ENCODE peak calls at places on chromosome 18, in eight cellular contexts. One of them, this sample, is unnamed.

GRCh38 chr18:59823611-59824195 is 76.1 kb upstream of the PMAIP1 start:
- DNase-seq in GM23338: peak; percentile 94
- DNase-seq in lung: peak; percentile 65
- DNase-seq in pancreas: no peak
- DNase-seq in upper lobe of right lung: no peak
- DNase-seq in gastrocnemius medialis: peak; percentile 38
- DNase-seq in H1: peak; percentile 89
- DNase-seq in upper lobe of left lung: peak; percentile 59
- DNase-seq in this sample: no peak

GRCh38 chr18:59123588-59124369 is 15.9 kb upstream of the SEC11C start:
- DNase-seq in pancreas: no peak
- DNase-seq in gastrocnemius medialis: no peak
- DNase-seq in H1: no peak
- DNase-seq in upper lobe of left lung: no peak
- DNase-seq in GM23338: no peak
- DNase-seq in lung: no peak
- DNase-seq in upper lobe of right lung: no peak
- DNase-seq in this sample: no peak

GRCh38 chr18:77096936-77097886 is 35.4 kb downstream of the MBP start:
- DNase-seq in upper lobe of left lung: peak; percentile 20
- DNase-seq in lung: no peak
- DNase-seq in pancreas: no peak
- DNase-seq in upper lobe of right lung: no peak
- DNase-seq in H1: peak; percentile 68
- DNase-seq in GM23338: peak; percentile 87
- DNase-seq in gastrocnemius medialis: no peak
- DNase-seq in this sample: no peak

GRCh38 chr18:33839452-33840225 is 261.6 kb downstream of the ASXL3 start:
- DNase-seq in upper lobe of left lung: no peak
- DNase-seq in lung: no peak
- DNase-seq in GM23338: peak; percentile 87
- DNase-seq in upper lobe of right lung: no peak
- DNase-seq in H1: no peak
- DNase-seq in pancreas: no peak
- DNase-seq in gastrocnemius medialis: no peak
- DNase-seq in this sample: no peak

GRCh38 chr18:2736823-2737222 is 81.3 kb downstream of the SMCHD1 start:
- DNase-seq in GM23338: no peak
- DNase-seq in lung: no peak
- DNase-seq in upper lobe of left lung: no peak
- DNase-seq in pancreas: no peak
- DNase-seq in upper lobe of right lung: no peak
- DNase-seq in gastrocnemius medialis: no peak
- DNase-seq in H1: no peak
- DNase-seq in this sample: no peak

GRCh38 chr18:77529492-77529891 is 279.8 kb downstream of the GALR1 start:
- DNase-seq in H1: no peak
- DNase-seq in pancreas: no peak
- DNase-seq in lung: no peak
- DNase-seq in gastrocnemius medialis: no peak
- DNase-seq in upper lobe of right lung: no peak
- DNase-seq in upper lobe of left lung: no peak
- DNase-seq in GM23338: no peak
- DNase-seq in this sample: no peak

GRCh38 chr18:3716116-3716660 is 266.2 kb downstream of the TGIF1 start:
- DNase-seq in upper lobe of right lung: no peak
- DNase-seq in gastrocnemius medialis: no peak
- DNase-seq in upper lobe of left lung: no peak
- DNase-seq in GM23338: no peak
- DNase-seq in pancreas: no peak
- DNase-seq in H1: no peak
- DNase-seq in lung: no peak
- DNase-seq in this sample: no peak

GRCh38 chr18:449374-449773 is 51.1 kb downstream of the COLEC12 start:
- DNase-seq in lung: peak; percentile 52
- DNase-seq in pancreas: peak; percentile 90
- DNase-seq in gastrocnemius medialis: no peak
- DNase-seq in upper lobe of right lung: peak; percentile 77
- DNase-seq in H1: no peak
- DNase-seq in upper lobe of left lung: peak; percentile 84
- DNase-seq in GM23338: peak; percentile 47
- DNase-seq in this sample: peak; percentile 39

GRCh38 chr18:67618061-67618460 is 101.5 kb upstream of the DSEL start:
- DNase-seq in gastrocnemius medialis: no peak
- DNase-seq in upper lobe of left lung: no peak
- DNase-seq in pancreas: no peak
- DNase-seq in upper lobe of right lung: no peak
- DNase-seq in GM23338: no peak
- DNase-seq in lung: no peak
- DNase-seq in H1: no peak
- DNase-seq in this sample: no peak

GRCh38 chr18:59748628-59749360 is 51.6 kb upstream of the CCBE1 start:
- DNase-seq in upper lobe of left lung: no peak
- DNase-seq in H1: no peak
- DNase-seq in gastrocnemius medialis: no peak
- DNase-seq in lung: no peak
- DNase-seq in upper lobe of right lung: no peak
- DNase-seq in pancreas: no peak
- DNase-seq in GM23338: no peak
- DNase-seq in this sample: no peak

GRCh38 chr18:68694316-68694715 is 20.6 kb downstream of the TMX3 start:
- DNase-seq in upper lobe of left lung: no peak
- DNase-seq in upper lobe of right lung: no peak
- DNase-seq in H1: no peak
- DNase-seq in gastrocnemius medialis: peak; percentile 15
- DNase-seq in pancreas: peak; percentile 45
- DNase-seq in lung: no peak
- DNase-seq in GM23338: no peak
- DNase-seq in this sample: no peak

GRCh38 chr18:32770651-32771168 is 2.1 kb downstream of the KLHL14 start:
- DNase-seq in GM23338: peak; percentile 51
- DNase-seq in lung: no peak
- DNase-seq in gastrocnemius medialis: no peak
- DNase-seq in upper lobe of left lung: no peak
- DNase-seq in pancreas: peak; percentile 60
- DNase-seq in H1: peak; percentile 68
- DNase-seq in upper lobe of right lung: no peak
- DNase-seq in this sample: no peak

GRCh38 chr18:63074987-63075404 is 244.6 kb downstream of the BCL2 start:
- DNase-seq in gastrocnemius medialis: peak; percentile 74
- DNase-seq in lung: peak; percentile 85
- DNase-seq in upper lobe of left lung: peak; percentile 83
- DNase-seq in pancreas: peak; percentile 78
- DNase-seq in upper lobe of right lung: peak; percentile 92
- DNase-seq in H1: peak; percentile 87
- DNase-seq in GM23338: peak; percentile 87
- DNase-seq in this sample: peak; percentile 65

GRCh38 chr18:57910817-57911216 is 107.7 kb upstream of the ATP8B1 start:
- DNase-seq in upper lobe of left lung: no peak
- DNase-seq in lung: no peak
- DNase-seq in gastrocnemius medialis: no peak
- DNase-seq in GM23338: peak; percentile 79
- DNase-seq in upper lobe of right lung: no peak
- DNase-seq in pancreas: no peak
- DNase-seq in H1: peak; percentile 89
- DNase-seq in this sample: no peak

GRCh38 chr18:39521164-39521563 is 1955.6 kb upstream of the CELF4 start:
- DNase-seq in upper lobe of left lung: no peak
- DNase-seq in gastrocnemius medialis: no peak
- DNase-seq in H1: no peak
- DNase-seq in GM23338: no peak
- DNase-seq in pancreas: no peak
- DNase-seq in upper lobe of right lung: no peak
- DNase-seq in lung: no peak
- DNase-seq in this sample: no peak

GRCh38 chr18:40841063-40841462 is 1114.0 kb upstream of the PIK3C3 start:
- DNase-seq in upper lobe of right lung: no peak
- DNase-seq in pancreas: no peak
- DNase-seq in gastrocnemius medialis: no peak
- DNase-seq in upper lobe of left lung: no peak
- DNase-seq in lung: no peak
- DNase-seq in GM23338: no peak
- DNase-seq in H1: no peak
- DNase-seq in this sample: no peak

GRCh38 chr18:42977982-42978595 is 137.4 kb downstream of the RIT2 start:
- DNase-seq in GM23338: no peak
- DNase-seq in upper lobe of right lung: no peak
- DNase-seq in gastrocnemius medialis: no peak
- DNase-seq in pancreas: no peak
- DNase-seq in H1: no peak
- DNase-seq in lung: no peak
- DNase-seq in upper lobe of left lung: no peak
- DNase-seq in this sample: no peak

GRCh38 chr18:42583197-42583776 is 532.2 kb downstream of the RIT2 start:
- DNase-seq in GM23338: no peak
- DNase-seq in H1: no peak
- DNase-seq in upper lobe of left lung: no peak
- DNase-seq in pancreas: no peak
- DNase-seq in upper lobe of right lung: no peak
- DNase-seq in gastrocnemius medialis: no peak
- DNase-seq in lung: no peak
- DNase-seq in this sample: no peak

GRCh38 chr18:74501386-74501785 is 5.2 kb downstream of the CNDP2 start:
- DNase-seq in upper lobe of left lung: peak; percentile 26
- DNase-seq in upper lobe of right lung: no peak
- DNase-seq in pancreas: no peak
- DNase-seq in GM23338: no peak
- DNase-seq in lung: no peak
- DNase-seq in H1: no peak
- DNase-seq in gastrocnemius medialis: no peak
- DNase-seq in this sample: no peak

GRCh38 chr18:74497778-74498177 is 1.6 kb downstream of the CNDP2 start:
- DNase-seq in GM23338: no peak
- DNase-seq in lung: no peak
- DNase-seq in pancreas: no peak
- DNase-seq in gastrocnemius medialis: no peak
- DNase-seq in upper lobe of left lung: no peak
- DNase-seq in H1: no peak
- DNase-seq in upper lobe of right lung: no peak
- DNase-seq in this sample: no peak

GRCh38 chr18:74497308-74497640 is 1.1 kb downstream of the CNDP2 start:
- DNase-seq in gastrocnemius medialis: no peak
- DNase-seq in upper lobe of right lung: no peak
- DNase-seq in upper lobe of left lung: no peak
- DNase-seq in H1: no peak
- DNase-seq in lung: no peak
- DNase-seq in GM23338: no peak
- DNase-seq in pancreas: no peak
- DNase-seq in this sample: no peak

GRCh38 chr18:74498712-74499629 is 2.8 kb downstream of the CNDP2 start:
- DNase-seq in gastrocnemius medialis: peak; percentile 48
- DNase-seq in upper lobe of right lung: peak; percentile 90
- DNase-seq in pancreas: no peak
- DNase-seq in GM23338: no peak
- DNase-seq in upper lobe of left lung: peak; percentile 89
- DNase-seq in lung: peak; percentile 82
- DNase-seq in H1: no peak
- DNase-seq in this sample: peak; percentile 27

GRCh38 chr18:74499633-74500032 is 3.5 kb downstream of the CNDP2 start:
- DNase-seq in H1: no peak
- DNase-seq in gastrocnemius medialis: peak; percentile 75
- DNase-seq in upper lobe of right lung: peak; percentile 76
- DNase-seq in upper lobe of left lung: peak; percentile 82
- DNase-seq in lung: peak; percentile 82
- DNase-seq in pancreas: no peak
- DNase-seq in GM23338: no peak
- DNase-seq in this sample: peak; percentile 38
- H3K4me1 ChIP-seq in H1: peaks cover 2% of the 10 kb centered on the region
- H3K4me1 ChIP-seq in gastrocnemius medialis: peaks cover 13% of the 10 kb centered on the region
- H3K4me1 ChIP-seq in upper lobe of right lung: peaks cover 30% of the 10 kb centered on the region
- H3K4me1 ChIP-seq in upper lobe of left lung: peaks cover 21% of the 10 kb centered on the region
- H3K4me1 ChIP-seq in lung: peaks cover 2% of the 10 kb centered on the region
- H3K4me1 ChIP-seq in pancreas: peaks cover 30% of the 10 kb centered on the region
- H3K4me1 ChIP-seq in GM23338: peaks cover 12% of the 10 kb centered on the region
- H3K4me1 ChIP-seq in this sample: no peaks in the 10 kb centered on the region

DNA sequence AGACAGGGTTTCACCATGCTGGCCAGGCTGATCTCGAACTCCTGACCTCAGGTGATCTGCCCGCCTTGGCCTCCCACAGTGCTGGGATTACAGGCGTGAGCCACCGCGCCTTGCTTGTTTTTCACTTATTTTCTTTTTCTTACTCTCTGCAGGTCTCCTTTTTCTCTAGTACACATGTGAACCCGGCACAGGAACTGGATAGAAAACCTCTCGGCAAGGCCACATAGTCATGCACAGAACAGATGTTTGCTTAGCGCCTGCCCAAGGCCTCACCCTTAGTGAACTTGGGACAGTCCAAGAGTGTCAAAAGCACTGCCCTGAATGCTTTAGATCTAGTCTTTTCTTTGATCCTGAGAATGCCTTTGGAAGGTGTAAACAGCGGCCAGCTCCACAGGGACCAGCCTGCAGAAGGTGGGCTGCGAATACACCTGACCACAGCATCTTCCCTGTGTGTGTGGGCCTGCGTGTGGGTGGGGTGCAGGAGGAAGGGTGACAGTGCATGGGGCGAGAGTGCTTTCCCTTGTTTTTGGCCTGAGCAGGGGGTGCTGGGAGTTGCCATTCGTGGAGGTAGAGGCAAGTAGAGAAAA is 27.0 kb downstream of the IMPA2 start:
- DNase-seq in GM23338: no peak
- DNase-seq in H1: no peak
- DNase-seq in lung: no peak
- DNase-seq in upper lobe of left lung: no peak
- DNase-seq in upper lobe of right lung: no peak
- DNase-seq in pancreas: peak; percentile 41
- DNase-seq in gastrocnemius medialis: peak; percentile 3
- DNase-seq in this sample: no peak
- H3K4me1 ChIP-seq in GM23338: peaks cover 5% of the 10 kb centered on the region
- H3K4me1 ChIP-seq in H1: no peaks in the 10 kb centered on the region
- H3K4me1 ChIP-seq in lung: no peaks in the 10 kb centered on the region
- H3K4me1 ChIP-seq in upper lobe of left lung: no peaks in the 10 kb centered on the region
- H3K4me1 ChIP-seq in upper lobe of right lung: peaks cover 18% of the 10 kb centered on the region
- H3K4me1 ChIP-seq in pancreas: peaks cover 79% of the 10 kb centered on the region
- H3K4me1 ChIP-seq in gastrocnemius medialis: peaks cover 2% of the 10 kb centered on the region
- H3K4me1 ChIP-seq in this sample: no peaks in the 10 kb centered on the region

DNA sequence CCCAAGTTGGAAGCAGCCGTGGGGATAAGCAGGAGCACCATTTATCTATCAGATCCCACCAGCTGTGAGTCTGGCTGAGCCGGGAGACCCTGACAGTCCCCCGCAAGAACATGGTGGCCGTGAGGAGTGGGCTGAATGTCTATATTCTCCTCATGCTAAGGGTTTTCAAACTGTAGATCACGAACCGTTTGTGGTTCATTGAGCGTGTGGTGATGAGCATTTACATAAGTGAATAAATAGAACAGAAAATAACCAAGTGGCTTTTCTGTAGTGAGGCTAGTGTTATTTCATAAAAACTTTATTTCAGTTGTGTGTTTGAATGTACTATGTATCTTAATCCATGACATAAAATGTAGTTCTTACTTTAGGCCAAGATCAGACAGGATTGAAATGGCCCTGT is 190.2 kb upstream of the APCDD1 start:
- DNase-seq in H1: no peak
- DNase-seq in gastrocnemius medialis: no peak
- DNase-seq in lung: no peak
- DNase-seq in upper lobe of right lung: no peak
- DNase-seq in upper lobe of left lung: no peak
- DNase-seq in GM23338: no peak
- DNase-seq in pancreas: no peak
- DNase-seq in this sample: no peak
- H3K4me1 ChIP-seq in H1: no peaks in the 10 kb centered on the region
- H3K4me1 ChIP-seq in gastrocnemius medialis: no peaks in the 10 kb centered on the region
- H3K4me1 ChIP-seq in lung: no peaks in the 10 kb centered on the region
- H3K4me1 ChIP-seq in upper lobe of right lung: no peaks in the 10 kb centered on the region
- H3K4me1 ChIP-seq in upper lobe of left lung: peaks cover 14% of the 10 kb centered on the region
- H3K4me1 ChIP-seq in GM23338: no peaks in the 10 kb centered on the region
- H3K4me1 ChIP-seq in pancreas: peaks cover 16% of the 10 kb centered on the region
- H3K4me1 ChIP-seq in this sample: no peaks in the 10 kb centered on the region

GRCh38 chr18:22347624-22348511 is 69.8 kb downstream of the CTAGE1 start:
- DNase-seq in GM23338: no peak
- DNase-seq in upper lobe of left lung: peak; percentile 41
- DNase-seq in upper lobe of right lung: peak; percentile 67
- DNase-seq in pancreas: no peak
- DNase-seq in lung: no peak
- DNase-seq in gastrocnemius medialis: no peak
- DNase-seq in H1: peak; percentile 58
- DNase-seq in this sample: no peak
- H3K4me1 ChIP-seq in GM23338: peaks cover 22% of the 10 kb centered on the region
- H3K4me1 ChIP-seq in upper lobe of left lung: peaks cover 31% of the 10 kb centered on the region
- H3K4me1 ChIP-seq in upper lobe of right lung: peaks cover 35% of the 10 kb centered on the region
- H3K4me1 ChIP-seq in pancreas: peaks cover 7% of the 10 kb centered on the region
- H3K4me1 ChIP-seq in lung: peaks cover 11% of the 10 kb centered on the region
- H3K4me1 ChIP-seq in gastrocnemius medialis: no peaks in the 10 kb centered on the region
- H3K4me1 ChIP-seq in H1: peaks cover 9% of the 10 kb centered on the region
- H3K4me1 ChIP-seq in this sample: no peaks in the 10 kb centered on the region

This sample was measured in breast epithelium.